ENCODE peak calls at places on chromosome 1, in seven cellular contexts. R is posterior cingulate gyrus; P is progenitor cell of endocrine pancreas; X is effector CD8-positive, alpha-beta T cell; E is COR-L47; M is MCF 10A; L is HT1080. J is an unnamed sample.
A peak's percentile ranks its signal among the peaks of the same experiment; 100 is the strongest.

GRCh38 chr1:159465191-159465603 is 25.7 kb downstream of the OR10J1 start:
- DNase-seq in R (no peak), P (no peak), X (no peak), E (no peak), M (no peak), L (no peak), J (no peak)

GRCh38 chr1:23867953-23868847 is at the start of gene FUCA1:
- DNase-seq in R (peak; percentile 90), P (peak; percentile 92), X (peak; percentile 95), E (peak; percentile 93), M (peak; percentile 87), L (peak; percentile 61), J (peak; percentile 74)

GRCh38 chr1:8408151-8408839 is 90.4 kb downstream of the SLC45A1 start:
- DNase-seq in R (no peak), P (no peak), X (no peak), E (no peak), M (no peak), L (no peak), J (no peak)

GRCh38 chr1:54767526-54767925 is 3.2 kb upstream of the PARS2 start:
- DNase-seq in R (no peak), P (no peak), X (no peak), E (no peak), M (no peak), L (no peak), J (no peak)

GRCh38 chr1:158003409-158003805 is 10.0 kb downstream of the KIRREL1 start:
- DNase-seq in R (no peak), P (no peak), X (no peak), E (no peak), M (peak; percentile 47), L (no peak), J (no peak)

GRCh38 chr1:34361781-34362357 is 185.2 kb downstream of the C1orf94 start:
- DNase-seq in R (no peak), P (no peak), X (no peak), E (no peak), M (no peak), L (no peak), J (no peak)

GRCh38 chr1:226624526-226624925 is 76.0 kb downstream of the STUM start:
- DNase-seq in R (no peak), P (no peak), X (no peak), E (no peak), M (peak; percentile 98), L (no peak), J (no peak)

GRCh38 chr1:59972216-59972924 is 45.8 kb upstream of the CYP2J2 start:
- DNase-seq in R (no peak), P (no peak), X (no peak), E (peak; percentile 57), M (no peak), L (no peak), J (no peak)

GRCh38 chr1:61244114-61244513 is 161.8 kb downstream of the NFIA start:
- DNase-seq in R (no peak), P (no peak), X (no peak), E (peak; percentile 79), M (peak; percentile 93), L (peak; percentile 78), J (no peak)